ENCODE peak calls at places on chromosomes 4 and X, in ten cellular contexts. D is endodermal cell, X is A549, Q is cardiac muscle cell, W is upper lobe of right lung, H is IMR-90, G is coronary artery, P is upper lobe of left lung, L is psoas muscle, R is hepatocyte. E is an unnamed sample.

GRCh38 chrX:23813808-23814207 is 30.8 kb downstream of the SAT1 start:
- DNase-seq in D (no peak), X (no peak), Q (no peak), W (no peak), H (no peak), G (no peak), P (no peak), L (no peak), R (no peak), E (no peak)

GRCh38 chrX:152878976-152879755 is 18.7 kb upstream of the ZNF185 start:
- DNase-seq in D (peak), X (no peak), Q (no peak), W (no peak), H (no peak), G (peak), P (no peak), L (no peak), R (no peak), E (no peak)

GRCh38 chr4:128757712-128758111 is 51.8 kb upstream of the JADE1 start:
- DNase-seq in D (peak), X (no peak), Q (peak), W (no peak), H (peak), G (peak), P (no peak), L (peak), R (no peak), E (peak)

GRCh38 chrX:130578906-130579305 is 177.1 kb downstream of the RBMX2 start:
- DNase-seq in D (no peak), X (no peak), Q (no peak), W (no peak), H (no peak), G (no peak), P (no peak), L (no peak), R (no peak), E (no peak)

GRCh38 chr4:13327991-13328390 is 156.1 kb downstream of the RAB28 start:
- DNase-seq in D (no peak), X (no peak), Q (no peak), W (no peak), H (no peak), G (no peak), P (no peak), L (no peak), R (no peak), E (no peak)

GRCh38 chrX:118347131-118347530 is 1.2 kb downstream of the WDR44 start:
- DNase-seq in D (no peak), X (no peak), Q (peak), W (no peak), H (peak), G (no peak), P (no peak), L (no peak), R (peak), E (no peak)

GRCh38 chr4:126268106-126268505 is 953.4 kb downstream of the FAT4 start:
- DNase-seq in D (no peak), X (no peak), Q (no peak), W (no peak), H (peak), G (no peak), P (no peak), L (no peak), R (no peak), E (no peak)

GRCh38 chr4:108056418-108056817 is 66.7 kb downstream of the HADH start:
- DNase-seq in D (no peak), X (no peak), Q (no peak), W (no peak), H (no peak), G (no peak), P (no peak), L (no peak), R (no peak), E (no peak)

GRCh38 chrX:72685810-72686465 is 28.2 kb downstream of the PHKA1 start:
- DNase-seq in D (no peak), X (peak), Q (no peak), W (no peak), H (peak), G (no peak), P (no peak), L (no peak), R (no peak), E (no peak)

GRCh38 chr4:101169044-101170014 is 178.0 kb downstream of the PPP3CA start:
- DNase-seq in D (peak), X (peak), Q (peak), W (no peak), H (peak), G (no peak), P (no peak), L (peak), R (peak), E (peak)

GRCh38 chr4:102036619-102037376 is 246.3 kb downstream of the BANK1 start:
- DNase-seq in D (no peak), X (no peak), Q (peak), W (no peak), H (peak), G (no peak), P (no peak), L (no peak), R (peak), E (no peak)

GRCh38 chr4:2337896-2338295 is 76.0 kb upstream of the MXD4 start:
- DNase-seq in D (no peak), X (no peak), Q (no peak), W (no peak), H (no peak), G (peak), P (peak), L (no peak), R (no peak), E (no peak)

GRCh38 chr4:180695851-180696250 is 1547.4 kb upstream of the TENM3 start:
- DNase-seq in D (no peak), X (no peak), Q (no peak), W (no peak), H (peak), G (no peak), P (no peak), L (no peak), R (peak), E (no peak)

GRCh38 chr4:145709843-145710242 is 29.9 kb downstream of the C4orf51 start:
- DNase-seq in D (no peak), X (no peak), Q (no peak), W (no peak), H (peak), G (no peak), P (no peak), L (no peak), R (no peak), E (no peak)

GRCh38 chr4:140281828-140282227 is 91.6 kb upstream of the SCOC start:
- DNase-seq in D (no peak), X (no peak), Q (no peak), W (no peak), H (peak), G (no peak), P (no peak), L (no peak), R (no peak), E (no peak)

GRCh38 chr4:148204892-148205291 is 237.3 kb downstream of the NR3C2 start:
- DNase-seq in D (no peak), X (no peak), Q (no peak), W (no peak), H (no peak), G (no peak), P (no peak), L (no peak), R (no peak), E (no peak)

GRCh38 chrX:18464500-18464899 is 39.1 kb downstream of the CDKL5 start:
- DNase-seq in D (no peak), X (no peak), Q (no peak), W (no peak), H (no peak), G (no peak), P (no peak), L (no peak), R (no peak), E (no peak)

GRCh38 chrX:100643212-100643611 is 787 bp upstream of the SRPX2 start:
- DNase-seq in D (no peak), X (no peak), Q (no peak), W (no peak), H (no peak), G (no peak), P (no peak), L (no peak), R (no peak), E (no peak)
- H3K4me3 ChIP-seq in D (no peak), X (no peak), Q (no peak), W (no peak), H (no peak), G (no peak), P (no peak), L (no peak), R (no peak), E (no peak)

GRCh38 chr4:142558851-142559250 is 287.2 kb downstream of the INPP4B start:
- DNase-seq in D (no peak), X (no peak), Q (peak), W (no peak), H (peak), G (no peak), P (no peak), L (no peak), R (no peak), E (no peak)
- H3K27ac ChIP-seq in D (no peak), X (no peak), Q (no peak), W (no peak), H (no peak), G (peak), P (no peak), L (no peak), R (no peak), E (no peak)

GRCh38 chr4:67106846-67107467 is 438.3 kb downstream of the CENPC start:
- DNase-seq in D (no peak), X (peak), Q (no peak), W (no peak), H (no peak), G (no peak), P (no peak), L (no peak), R (peak), E (no peak)

GRCh38 chr4:67101612-67102011 is 443.7 kb downstream of the CENPC start:
- DNase-seq in D (no peak), X (no peak), Q (no peak), W (no peak), H (no peak), G (no peak), P (no peak), L (no peak), R (no peak), E (no peak)

GRCh38 chr4:67104145-67104544 is 441.2 kb downstream of the CENPC start:
- DNase-seq in D (no peak), X (no peak), Q (peak), W (no peak), H (no peak), G (no peak), P (no peak), L (no peak), R (no peak), E (no peak)

DNA sequence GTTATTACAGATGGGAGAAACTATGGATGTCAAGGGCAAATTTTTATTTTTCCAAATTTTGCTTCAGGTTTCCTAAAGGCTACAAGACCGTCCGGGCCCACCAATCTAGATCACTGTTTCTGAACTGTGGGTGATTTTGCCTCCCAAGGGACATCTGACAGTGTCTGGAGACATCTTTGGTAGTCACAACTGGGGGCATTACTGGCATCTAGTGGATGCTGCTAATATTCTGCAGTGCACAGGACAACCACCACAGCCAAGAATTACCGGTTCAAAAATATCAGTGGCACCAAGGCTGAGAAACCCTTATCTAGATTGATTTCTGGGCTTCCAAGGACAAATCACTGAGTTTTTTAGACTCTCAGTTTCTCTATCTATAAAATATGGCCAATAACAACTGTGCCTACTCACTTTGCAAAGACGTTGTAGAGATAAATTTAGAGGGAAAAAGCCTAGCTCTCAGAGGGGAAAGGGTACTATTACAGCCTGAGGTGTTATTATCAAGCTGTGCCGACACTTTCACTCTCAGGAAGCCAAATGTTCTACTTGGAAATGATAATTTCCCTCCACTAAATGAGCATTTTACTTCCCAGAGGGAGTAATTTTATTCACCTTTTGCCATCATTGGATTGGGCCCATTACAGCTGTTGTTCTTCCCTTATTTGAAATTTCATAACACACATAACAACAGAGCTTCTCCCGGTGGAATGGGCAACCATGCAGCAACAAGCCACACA is 442.1 kb downstream of the CENPC start:
- DNase-seq in D (no peak), X (peak), Q (no peak), W (no peak), H (no peak), G (no peak), P (no peak), L (no peak), R (no peak), E (no peak)
- TF ChIP-seq CTCF in D (peak), X (no peak), Q (no peak), W (no peak), H (no peak), G (no peak), P (no peak), L (no peak), R (no peak), E (no peak)

GRCh38 chr4:174154455-174154854 is 129.0 kb downstream of the FBXO8 start:
- DNase-seq in D (no peak), X (peak), Q (no peak), W (no peak), H (peak), G (no peak), P (no peak), L (no peak), R (peak), E (no peak)
- H3K4me3 ChIP-seq in D (no peak), X (peak), Q (no peak), W (no peak), H (peak), G (peak), P (no peak), L (peak), R (peak), E (peak)

GRCh38 chrX:48936429-48937064 is 17.7 kb upstream of the PIM2 start:
- DNase-seq in D (no peak), X (no peak), Q (no peak), W (no peak), H (no peak), G (no peak), P (no peak), L (no peak), R (no peak), E (no peak)
- H3K27ac ChIP-seq in D (no peak), X (no peak), Q (peak), W (peak), H (no peak), G (no peak), P (peak), L (no peak), R (no peak), E (peak)

GRCh38 chrX:43564953-43565352 is 91.1 kb upstream of the MAOA start:
- DNase-seq in D (no peak), X (no peak), Q (no peak), W (no peak), H (no peak), G (no peak), P (no peak), L (no peak), R (no peak), E (no peak)
- TF ChIP-seq CTCF in D (peak), X (no peak), Q (no peak), W (no peak), H (no peak), G (no peak), P (no peak), L (no peak), R (peak), E (no peak)

GRCh38 chrX:138709886-138710285 is 1.6 kb downstream of the FGF13 start:
- DNase-seq in D (no peak), X (no peak), Q (peak), W (no peak), H (no peak), G (no peak), P (no peak), L (no peak), R (peak), E (no peak)
- H3K4me3 ChIP-seq in D (peak), X (no peak), Q (peak), W (peak), H (no peak), G (peak), P (peak), L (peak), R (no peak), E (peak)

GRCh38 chr4:141640692-141641091 is 4.3 kb downstream of the IL15 start:
- DNase-seq in D (no peak), X (no peak), Q (no peak), W (no peak), H (no peak), G (no peak), P (no peak), L (no peak), R (no peak), E (no peak)

GRCh38 chr4:141636771-141637460 is 533 bp downstream of the IL15 start:
- DNase-seq in D (peak), X (peak), Q (peak), W (peak), H (peak), G (peak), P (peak), L (peak), R (peak), E (peak)

GRCh38 chr4:141635726-141636076 is 682 bp upstream of the IL15 start:
- DNase-seq in D (no peak), X (no peak), Q (no peak), W (no peak), H (no peak), G (no peak), P (no peak), L (no peak), R (no peak), E (no peak)

GRCh38 chr4:141637565-141637964 is 1.2 kb downstream of the IL15 start:
- DNase-seq in D (no peak), X (no peak), Q (no peak), W (no peak), H (no peak), G (no peak), P (no peak), L (no peak), R (no peak), E (no peak)

GRCh38 chr4:141636077-141636770 is at the start of gene IL15:
- DNase-seq in D (peak), X (peak), Q (peak), W (peak), H (peak), G (peak), P (peak), L (peak), R (peak), E (peak)
- H3K27ac ChIP-seq in D (no peak), X (peak), Q (no peak), W (peak), H (peak), G (peak), P (peak), L (peak), R (peak), E (peak)

GRCh38 chrX:11758400-11759171 is 549 bp downstream of the MSL3 start:
- DNase-seq in D (peak), X (peak), Q (peak), W (peak), H (peak), G (peak), P (peak), L (peak), R (peak), E (peak)
- TF ChIP-seq CTCF in D (peak), X (peak), Q (peak), W (peak), H (peak), G (peak), P (peak), L (peak), R (peak), E (peak)